ENCODE peak calls at places on chromosome 9, in eight cellular contexts. L, H, C, E, U, O, V and F are unnamed samples.

GRCh38 chr9:107387401-107387800 is 102.2 kb downstream of the KLF4 start:
- DNase-seq in H (no peak), V (no peak), O (no peak), C (no peak), E (no peak), L (no peak), U (no peak), F (no peak)

GRCh38 chr9:752201-752600 is 89.3 kb upstream of the DMRT1 start:
- DNase-seq in U (no peak), C (no peak), E (no peak), L (no peak), V (no peak), H (no peak), O (no peak), F (no peak)

GRCh38 chr9:37904647-37905505 is 949 bp upstream of the SLC25A51 start:
- DNase-seq in E (no peak), U (no peak), C (no peak), L (no peak), O (no peak), H (peak; percentile 3), V (no peak), F (no peak)

GRCh38 chr9:133737071-133737773 is 930 bp downstream of the SARDH start:
- DNase-seq in V (no peak), U (no peak), C (no peak), L (no peak), H (no peak), O (peak; percentile 65), E (no peak), F (no peak)

GRCh38 chr9:21616082-21616778 is 134.1 kb upstream of the IFNE start:
- DNase-seq in V (no peak), E (no peak), H (no peak), C (peak; percentile 92), L (no peak), U (peak; percentile 96), O (no peak), F (no peak)

GRCh38 chr9:133583586-133583985 is 25.6 kb downstream of the FAM163B start:
- DNase-seq in O (no peak), H (no peak), L (no peak), U (no peak), V (no peak), C (no peak), E (no peak), F (no peak)

GRCh38 chr9:95157491-95158151 is 159.9 kb downstream of the FANCC start:
- DNase-seq in O (no peak), L (peak; percentile 58), H (no peak), U (peak; percentile 21), C (no peak), E (no peak), V (no peak), F (no peak)

GRCh38 chr9:93894691-93895079 is 60.5 kb downstream of the BARX1 start:
- DNase-seq in C (no peak), V (peak; percentile 32), U (no peak), L (peak; percentile 5), O (no peak), E (no peak), H (no peak), F (peak; percentile 6)

GRCh38 chr9:133127340-133127981 is 6.4 kb upstream of the RALGDS start:
- DNase-seq in V (no peak), E (peak; percentile 43), C (no peak), L (no peak), H (peak; percentile 33), U (no peak), O (no peak), F (no peak)

GRCh38 chr9:137978262-137978714 is 100.7 kb downstream of the CACNA1B start:
- DNase-seq in L (peak; percentile 2), C (no peak), E (no peak), H (no peak), O (no peak), V (no peak), U (no peak), F (no peak)

GRCh38 chr9:115636596-115636995 is 517.0 kb upstream of the PAPPA start:
- DNase-seq in L (no peak), H (no peak), V (no peak), O (no peak), E (no peak), C (no peak), U (no peak), F (no peak)

GRCh38 chr9:97243606-97244005 is 63.9 kb upstream of the CCDC180 start:
- DNase-seq in L (no peak), U (no peak), H (no peak), C (no peak), O (no peak), E (no peak), V (no peak), F (no peak)

GRCh38 chr9:136202449-136203405 is 2.2 kb downstream of the LHX3 start:
- DNase-seq in H (no peak), E (no peak), U (no peak), O (no peak), L (no peak), V (no peak), C (no peak), F (no peak)

GRCh38 chr9:116382053-116382452 is 228.5 kb downstream of the PAPPA start:
- DNase-seq in C (no peak), E (no peak), L (no peak), V (no peak), H (no peak), U (no peak), O (no peak), F (no peak)

GRCh38 chr9:111483419-111483861 is 743 bp downstream of the ECPAS start:
- DNase-seq in H (peak; percentile 41), E (peak; percentile 13), C (no peak), L (peak; percentile 84), V (no peak), O (no peak), U (no peak), F (no peak)

GRCh38 chr9:130946778-130947617 is 8.0 kb upstream of the FIBCD1 start:
- DNase-seq in H (no peak), V (no peak), E (no peak), L (no peak), U (peak; percentile 67), O (no peak), C (no peak), F (no peak)

GRCh38 chr9:69157751-69158466 is 16.2 kb upstream of the TJP2 start:
- DNase-seq in V (peak; percentile 21), C (no peak), O (no peak), U (no peak), E (no peak), L (no peak), H (no peak), F (no peak)

GRCh38 chr9:89880161-89880560 is 275.3 kb downstream of the GADD45G start:
- DNase-seq in L (no peak), O (no peak), U (no peak), V (peak; percentile 10), E (no peak), C (no peak), H (no peak), F (no peak)

GRCh38 chr9:88106492-88106891 is 31.8 kb downstream of the SPATA31C2 start:
- DNase-seq in V (peak; percentile 36), C (no peak), O (no peak), H (no peak), U (peak; percentile 47), E (no peak), L (no peak), F (no peak)

GRCh38 chr9:14687042-14687719 is 6.1 kb downstream of the ZDHHC21 start:
- DNase-seq in V (no peak), U (no peak), E (no peak), C (no peak), O (no peak), L (no peak), H (no peak), F (no peak)

GRCh38 chr9:8366161-8366926 is 566.8 kb upstream of the DMAC1 start:
- DNase-seq in L (no peak), O (no peak), E (no peak), U (peak; percentile 10), C (no peak), H (no peak), V (no peak), F (no peak)

GRCh38 chr9:35162605-35163315 is 951 bp downstream of the UNC13B start:
- DNase-seq in L (no peak), E (no peak), C (peak; percentile 13), U (no peak), O (no peak), H (no peak), V (no peak), F (no peak)

GRCh38 chr9:87716141-87716540 is 9.8 kb upstream of the CTSL start:
- DNase-seq in O (no peak), U (peak; percentile 67), E (no peak), V (no peak), H (no peak), C (no peak), L (no peak), F (no peak)

GRCh38 chr9:76419782-76420380 is 25.7 kb upstream of the RFK start:
- DNase-seq in U (peak; percentile 59), O (no peak), L (no peak), V (no peak), C (no peak), H (no peak), E (no peak), F (no peak)
- TF ChIP-seq CTCF in U (peak; percentile 58), O (no peak), L (peak; percentile 52), V (peak; percentile 76), C (peak; percentile 78), H (peak; percentile 59), E (peak; percentile 29), F (peak; percentile 50)

DNA sequence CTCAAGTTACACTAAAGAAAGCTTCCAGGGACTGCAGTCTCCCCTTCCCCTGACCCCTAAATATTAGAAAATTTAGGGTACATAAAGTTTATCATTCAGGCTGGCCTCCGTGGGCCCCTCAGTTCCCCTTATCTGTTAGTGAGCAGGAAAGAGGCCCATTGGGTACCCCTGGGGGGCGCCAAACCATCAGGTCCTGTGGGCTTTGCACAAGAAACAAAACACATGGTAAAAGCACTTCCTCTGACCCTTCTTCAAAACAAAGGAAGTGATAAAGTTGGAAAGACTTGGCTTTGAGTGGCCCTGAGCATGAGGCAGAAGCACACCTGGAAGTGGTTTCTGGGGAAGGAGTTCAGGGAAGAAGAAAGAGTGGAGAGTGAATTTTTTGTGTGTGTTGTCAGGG is 213.0 kb downstream of the SMARCA2 start:
- DNase-seq in U (peak; percentile 24), E (no peak), V (peak; percentile 71), H (no peak), C (no peak), O (no peak), L (no peak), F (no peak)
- TF ChIP-seq CTCF in U (peak; percentile 24), E (no peak), V (peak; percentile 80), H (no peak), C (peak; percentile 79), O (no peak), L (peak; percentile 40), F (no peak)

DNA sequence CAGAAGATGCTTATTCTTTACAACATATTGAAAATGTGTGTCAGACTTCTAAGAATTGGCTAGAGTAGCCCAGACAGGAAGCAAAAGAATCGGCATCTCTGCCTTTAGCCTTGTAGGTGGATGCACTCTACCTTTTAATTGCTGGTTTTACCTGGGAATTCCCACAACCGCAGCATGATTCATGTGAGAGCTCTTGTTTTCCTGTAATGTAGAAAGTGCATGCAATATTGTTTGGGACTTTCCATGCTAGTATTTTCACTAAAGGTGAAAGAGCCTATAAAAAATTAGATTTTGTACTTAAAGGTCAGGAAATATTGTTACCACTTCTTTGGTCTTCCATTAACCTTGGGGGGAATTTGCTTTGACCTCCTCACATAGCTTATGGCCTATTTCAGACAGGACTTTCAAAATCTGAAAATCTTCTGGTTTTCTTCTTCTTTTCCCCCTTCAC is 89.8 kb downstream of the NTRK2 start:
- DNase-seq in U (no peak), O (no peak), C (peak; percentile 46), L (peak; percentile 23), E (no peak), H (no peak), V (no peak), F (no peak)
- TF ChIP-seq CTCF in U (no peak), O (no peak), C (no peak), L (no peak), E (no peak), H (no peak), V (no peak), F (no peak)

GRCh38 chr9:109143881-109144562 is 23.0 kb downstream of the FRRS1L start:
- DNase-seq in O (no peak), E (no peak), H (no peak), V (peak; percentile 48), C (no peak), U (peak; percentile 67), L (peak; percentile 58), F (no peak)
- TF ChIP-seq CTCF in O (no peak), E (no peak), H (no peak), V (peak; percentile 49), C (peak; percentile 41), U (no peak), L (peak; percentile 21), F (peak; percentile 30)